ENCODE peak calls at places on chromosomes 5 and 9, in eight cellular contexts. J is brain microvascular endothelial cell; Z is Peyer's patch; A is stomach; W is transverse colon; R is H7; N is CD4-positive, alpha-beta memory T cell; X is psoas muscle. B is an unnamed sample. For H3K27me3, the result is how much of the 10 kb centered on the place peaks cover.

GRCh38 chr9:112884086-112884485 is 6.6 kb downstream of the SLC46A2 start:
- DNase-seq in J (peak), Z (no peak), A (no peak), W (no peak), R (no peak), N (no peak), X (no peak), B (peak)

GRCh38 chr9:117768740-117769400 is 64.7 kb downstream of the TLR4 start:
- DNase-seq in J (no peak), Z (no peak), A (no peak), W (no peak), R (no peak), N (no peak), X (no peak), B (no peak)

GRCh38 chr5:142219146-142219545 is 105.7 kb downstream of the SPRY4 start:
- DNase-seq in J (no peak), Z (no peak), A (no peak), W (no peak), R (no peak), N (no peak), X (no peak), B (peak)

GRCh38 chr9:93574900-93575705 is 1.3 kb upstream of the PHF2 start:
- DNase-seq in J (no peak), Z (peak), A (peak), W (no peak), R (peak), N (no peak), X (no peak), B (no peak)

GRCh38 chr5:15929616-15930303 is 249.8 kb downstream of the MARCHF11 start:
- DNase-seq in J (no peak), Z (no peak), A (no peak), W (no peak), R (no peak), N (no peak), X (no peak), B (no peak)

GRCh38 chr9:137960496-137960895 is 82.9 kb downstream of the CACNA1B start:
- DNase-seq in J (no peak), Z (peak), A (peak), W (no peak), R (peak), N (no peak), X (peak), B (no peak)

GRCh38 chr5:19047277-19047676 is 940.7 kb downstream of the CDH18 start:
- DNase-seq in J (no peak), Z (no peak), A (no peak), W (no peak), R (no peak), N (no peak), X (no peak), B (no peak)

GRCh38 chr5:73812457-73812856 is 186.5 kb downstream of the ARHGEF28 start:
- DNase-seq in J (no peak), Z (no peak), A (no peak), W (no peak), R (no peak), N (no peak), X (no peak), B (no peak)

GRCh38 chr5:58451732-58452565 is 7.9 kb downstream of the PLK2 start:
- DNase-seq in J (no peak), Z (no peak), A (no peak), W (no peak), R (no peak), N (no peak), X (no peak), B (no peak)

GRCh38 chr9:131310833-131311554 is 21.5 kb downstream of the PLPP7 start:
- DNase-seq in J (no peak), Z (peak), A (peak), W (peak), R (peak), N (peak), X (peak), B (no peak)

GRCh38 chr5:65105301-65105700 is 336.6 kb downstream of the CWC27 start:
- DNase-seq in J (no peak), Z (no peak), A (no peak), W (no peak), R (no peak), N (no peak), X (no peak), B (no peak)

GRCh38 chr5:6435356-6435755 is 13.3 kb upstream of the UBE2QL1 start:
- DNase-seq in J (no peak), Z (no peak), A (no peak), W (no peak), R (peak), N (peak), X (peak), B (peak)
- H3K4me3 ChIP-seq in J (no peak), Z (no peak), A (no peak), W (no peak), R (no peak), N (no peak), X (no peak), B (no peak)

GRCh38 chr5:139817362-139817761 is 21.8 kb downstream of the PSD2 start:
- DNase-seq in J (no peak), Z (no peak), A (no peak), W (no peak), R (no peak), N (no peak), X (no peak), B (no peak)
- H3K27me3 ChIP-seq in J (under half), Z (under half), A (under half), W (under half), R (under half), N (under half), X (under half), B (under half)

DNA sequence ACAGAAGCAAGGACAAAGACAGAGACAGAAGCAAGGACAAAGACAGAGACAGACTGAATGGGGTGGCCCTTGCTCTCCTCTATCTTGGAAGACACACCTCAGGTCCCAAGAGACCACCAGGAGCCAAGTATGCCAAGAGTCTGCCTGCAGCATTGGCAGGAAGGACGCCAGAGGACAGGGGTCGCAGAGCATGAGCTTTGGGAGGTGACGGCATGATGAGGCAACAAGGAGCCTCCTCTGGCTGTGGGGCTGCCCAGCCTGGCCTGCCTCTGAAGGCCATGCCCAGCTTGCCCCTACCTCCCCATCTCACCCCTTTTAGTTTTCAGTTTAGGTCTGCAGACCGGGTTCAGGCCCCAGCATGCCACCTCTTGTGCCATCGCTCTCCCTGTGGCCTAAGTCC is 17.6 kb downstream of the PDGFRB start:
- DNase-seq in J (no peak), Z (no peak), A (no peak), W (no peak), R (no peak), N (no peak), X (no peak), B (no peak)
- H3K4me3 ChIP-seq in J (no peak), Z (no peak), A (no peak), W (no peak), R (no peak), N (no peak), X (no peak), B (no peak)

GRCh38 chr5:94885931-94886330 is 267.5 kb downstream of the SLF1 start:
- DNase-seq in J (no peak), Z (no peak), A (no peak), W (no peak), R (no peak), N (no peak), X (no peak), B (no peak)
- H3K27me3 ChIP-seq in J (under half), Z (under half), A (under half), W (under half), R (under half), N (under half), X (under half), B (under half)

GRCh38 chr5:146027746-146028145 is 77.6 kb downstream of the PLAC8L1 start:
- DNase-seq in J (no peak), Z (peak), A (peak), W (peak), R (no peak), N (no peak), X (no peak), B (peak)
- H3K4me3 ChIP-seq in J (no peak), Z (no peak), A (no peak), W (no peak), R (no peak), N (no peak), X (no peak), B (no peak)

B was measured in bronchial epithelial cell.